ENCODE peak calls at places on chromosomes 4 and X, in six cellular contexts. D is activated T-cell treated with anti-CD3 and anti-CD28 coated beads, Interleukin-2, amount 50 U/mL, for 1 hour; U is heart right ventricle; W is IMR-90; O is activated CD8-positive, alpha-beta memory T cell treated with anti-CD3 and anti-CD28 coated beads, Interleukin-2, amount 50 U/mL, for 48 hours; A is lower lobe of right lung. R is an unnamed sample.

GRCh38 chr4:176841730-176842129 is 49.0 kb upstream of the VEGFC start:
- DNase-seq in U (no peak), A (no peak), D (no peak), O (no peak), W (peak), R (no peak)

GRCh38 chr4:20954541-20954940 is 254.3 kb downstream of the PACRGL start:
- DNase-seq in D (no peak), W (no peak), O (no peak), A (no peak), U (no peak), R (no peak)

GRCh38 chr4:89468632-89469031 is 161.0 kb upstream of the GPRIN3 start:
- DNase-seq in U (no peak), A (no peak), D (no peak), O (no peak), W (no peak), R (peak)

GRCh38 chr4:7430965-7431695 is 3.6 kb downstream of the PSAPL1 start:
- DNase-seq in W (no peak), U (no peak), A (peak), D (no peak), O (no peak), R (no peak)

GRCh38 chr4:76704133-76704881 is 193.6 kb downstream of the SOWAHB start:
- DNase-seq in U (no peak), W (peak), D (no peak), A (peak), O (no peak), R (peak)

GRCh38 chrX:134144231-134144630 is 92.8 kb upstream of the CCDC160 start:
- DNase-seq in D (no peak), A (no peak), U (no peak), W (peak), O (no peak), R (peak)

GRCh38 chrX:11196476-11196875 is 85.3 kb downstream of the HCCS start:
- DNase-seq in U (no peak), W (no peak), A (no peak), D (no peak), O (no peak), R (no peak)

GRCh38 chr4:123397276-123398150 is 918 bp downstream of the SPRY1 start:
- DNase-seq in U (peak), D (peak), W (peak), O (peak), A (peak), R (peak)

GRCh38 chrX:8374041-8374825 is 90.4 kb upstream of the VCX3B start:
- DNase-seq in D (no peak), W (no peak), U (no peak), O (no peak), A (no peak), R (no peak)

R was measured in DMS53.